ENCODE peak calls at places on chromosomes 5 and 9, in four cellular contexts. One of them, this sample, is unnamed.

GRCh38 chr9:115115924-115116323 is 2.0 kb downstream of the TNC start:
- DNase-seq in K562: no peak
- DNase-seq in H1: no peak
- DNase-seq in IMR-90: peak; percentile 82
- DNase-seq in this sample: peak; percentile 28

GRCh38 chr5:55865831-55866230 is 14.7 kb downstream of the IL31RA start:
- DNase-seq in K562: no peak
- DNase-seq in IMR-90: peak; percentile 49
- DNase-seq in H1: no peak
- DNase-seq in this sample: no peak

GRCh38 chr9:6788175-6789016 is 30.6 kb downstream of the KDM4C start:
- DNase-seq in IMR-90: peak; percentile 58
- DNase-seq in K562: no peak
- DNase-seq in H1: no peak
- DNase-seq in this sample: peak; percentile 68

GRCh38 chr9:17719053-17719452 is 140.2 kb downstream of the SH3GL2 start:
- DNase-seq in H1: no peak
- DNase-seq in K562: no peak
- DNase-seq in IMR-90: no peak
- DNase-seq in this sample: no peak

GRCh38 chr9:99012957-99013512 is 69.3 kb downstream of the COL15A1 start:
- DNase-seq in K562: peak; percentile 51
- DNase-seq in IMR-90: no peak
- DNase-seq in H1: no peak
- DNase-seq in this sample: no peak

GRCh38 chr5:87243161-87243877 is 24.4 kb upstream of the RASA1 start:
- DNase-seq in H1: no peak
- DNase-seq in IMR-90: peak; percentile 88
- DNase-seq in K562: no peak
- DNase-seq in this sample: peak; percentile 57

GRCh38 chr9:124840300-124840833 is 12.9 kb upstream of the WDR38 start:
- DNase-seq in K562: peak; percentile 26
- DNase-seq in IMR-90: no peak
- DNase-seq in H1: peak; percentile 63
- DNase-seq in this sample: peak; percentile 42

GRCh38 chr5:140725799-140726471 is 25.7 kb downstream of the ZMAT2 start:
- DNase-seq in K562: peak; percentile 89
- DNase-seq in IMR-90: peak; percentile 94
- DNase-seq in H1: peak; percentile 71
- DNase-seq in this sample: peak; percentile 90

GRCh38 chr5:54313311-54314270 is 3.2 kb upstream of the ARL15 start:
- DNase-seq in IMR-90: no peak
- DNase-seq in H1: no peak
- DNase-seq in K562: peak; percentile 54
- DNase-seq in this sample: no peak

DNA sequence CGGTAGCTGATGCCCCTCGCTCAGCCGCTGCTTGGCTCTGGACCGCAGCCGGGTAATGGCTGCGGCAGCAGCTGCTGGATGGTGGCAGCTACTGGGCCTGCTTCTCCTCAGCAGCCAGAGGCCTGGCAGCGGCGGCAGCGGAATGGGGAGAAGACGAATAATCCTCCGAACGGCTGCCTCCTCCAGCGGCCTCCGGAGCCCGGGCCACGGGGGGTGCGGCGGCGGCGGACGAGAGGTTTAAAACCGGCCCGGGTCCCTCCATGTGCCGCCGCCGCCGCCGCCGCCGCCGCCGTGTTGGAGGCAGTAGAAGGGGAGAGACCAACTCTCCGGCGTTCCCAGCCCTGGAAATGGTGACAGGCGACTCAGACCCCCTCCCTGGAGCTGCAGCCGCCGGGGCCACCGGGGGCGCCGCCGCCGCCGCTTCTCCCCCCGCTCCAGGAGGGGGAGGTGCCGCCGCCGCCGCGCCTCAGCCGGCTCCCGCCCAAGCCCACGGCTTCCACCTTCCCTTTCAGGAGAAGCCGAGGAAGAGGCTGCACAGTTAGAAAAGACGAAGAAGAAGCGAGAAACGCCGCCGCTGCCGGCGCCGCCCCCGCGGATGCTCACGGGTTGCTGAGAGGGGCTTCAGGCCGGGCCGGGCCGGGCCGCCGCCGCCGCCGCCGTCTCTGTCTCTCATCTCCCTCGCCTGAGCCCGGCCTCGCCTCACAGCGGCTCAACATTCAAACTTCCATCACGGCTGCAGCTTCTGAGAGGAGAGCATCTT is 118.4 kb upstream of the PRSS3 start:
- DNase-seq in H1: peak; percentile 74
- DNase-seq in IMR-90: peak; percentile 13
- DNase-seq in K562: peak; percentile 31
- DNase-seq in this sample: peak; percentile 29
- TF ChIP-seq MAFK in H1: no peak
- TF ChIP-seq MAFK in IMR-90: no peak
- TF ChIP-seq MAFK in K562: no peak
- TF ChIP-seq MAFK in this sample: no peak

GRCh38 chr5:137292461-137293025 is 206.6 kb downstream of the SPOCK1 start:
- DNase-seq in K562: no peak
- DNase-seq in IMR-90: no peak
- DNase-seq in H1: no peak
- DNase-seq in this sample: no peak
- TF ChIP-seq RAD21 in K562: no peak
- TF ChIP-seq RAD21 in IMR-90: no peak
- TF ChIP-seq RAD21 in H1: no peak
- TF ChIP-seq RAD21 in this sample: no peak

GRCh38 chr9:88672874-88673695 is 138.1 kb downstream of the NXNL2 start:
- DNase-seq in H1: no peak
- DNase-seq in K562: no peak
- DNase-seq in IMR-90: no peak
- DNase-seq in this sample: no peak
- TF ChIP-seq MAFK in H1: no peak
- TF ChIP-seq MAFK in K562: no peak
- TF ChIP-seq MAFK in IMR-90: no peak
- TF ChIP-seq MAFK in this sample: no peak

GRCh38 chr9:32783168-32783891 is at the start of gene TMEM215:
- DNase-seq in IMR-90: no peak
- DNase-seq in H1: peak; percentile 85
- DNase-seq in K562: no peak
- DNase-seq in this sample: no peak
- TF ChIP-seq RAD21 in IMR-90: no peak
- TF ChIP-seq RAD21 in H1: no peak
- TF ChIP-seq RAD21 in K562: no peak
- TF ChIP-seq RAD21 in this sample: no peak

GRCh38 chr5:51383494-51384081 is 340 bp downstream of the ISL1 start:
- DNase-seq in H1: no peak
- DNase-seq in IMR-90: no peak
- DNase-seq in K562: no peak
- DNase-seq in this sample: no peak
- TF ChIP-seq MAFK in H1: no peak
- TF ChIP-seq MAFK in IMR-90: no peak
- TF ChIP-seq MAFK in K562: no peak
- TF ChIP-seq MAFK in this sample: no peak

GRCh38 chr5:6583049-6583880 is 49.6 kb downstream of the NSUN2 start:
- DNase-seq in K562: peak; percentile 81
- DNase-seq in IMR-90: no peak
- DNase-seq in H1: peak; percentile 77
- DNase-seq in this sample: peak; percentile 44
- TF ChIP-seq RAD21 in K562: peak; percentile 26
- TF ChIP-seq RAD21 in IMR-90: peak; percentile 15
- TF ChIP-seq RAD21 in H1: no peak
- TF ChIP-seq RAD21 in this sample: no peak

GRCh38 chr9:130541533-130541932 is 37.8 kb upstream of the FUBP3 start:
- DNase-seq in H1: no peak
- DNase-seq in IMR-90: no peak
- DNase-seq in K562: no peak
- DNase-seq in this sample: no peak

GRCh38 chr9:130542038-130542437 is 37.3 kb upstream of the FUBP3 start:
- DNase-seq in IMR-90: no peak
- DNase-seq in H1: no peak
- DNase-seq in K562: no peak
- DNase-seq in this sample: no peak

GRCh38 chr9:130537346-130538050 is 41.9 kb upstream of the FUBP3 start:
- DNase-seq in H1: no peak
- DNase-seq in IMR-90: no peak
- DNase-seq in K562: peak; percentile 87
- DNase-seq in this sample: no peak

GRCh38 chr9:130536594-130537215 is 42.7 kb upstream of the FUBP3 start:
- DNase-seq in IMR-90: no peak
- DNase-seq in K562: peak; percentile 36
- DNase-seq in H1: no peak
- DNase-seq in this sample: no peak

GRCh38 chr9:130539473-130540223 is 39.7 kb upstream of the FUBP3 start:
- DNase-seq in K562: no peak
- DNase-seq in IMR-90: peak; percentile 54
- DNase-seq in H1: no peak
- DNase-seq in this sample: peak; percentile 59
- TF ChIP-seq MAFK in K562: no peak
- TF ChIP-seq MAFK in IMR-90: no peak
- TF ChIP-seq MAFK in H1: no peak
- TF ChIP-seq MAFK in this sample: no peak

DNA sequence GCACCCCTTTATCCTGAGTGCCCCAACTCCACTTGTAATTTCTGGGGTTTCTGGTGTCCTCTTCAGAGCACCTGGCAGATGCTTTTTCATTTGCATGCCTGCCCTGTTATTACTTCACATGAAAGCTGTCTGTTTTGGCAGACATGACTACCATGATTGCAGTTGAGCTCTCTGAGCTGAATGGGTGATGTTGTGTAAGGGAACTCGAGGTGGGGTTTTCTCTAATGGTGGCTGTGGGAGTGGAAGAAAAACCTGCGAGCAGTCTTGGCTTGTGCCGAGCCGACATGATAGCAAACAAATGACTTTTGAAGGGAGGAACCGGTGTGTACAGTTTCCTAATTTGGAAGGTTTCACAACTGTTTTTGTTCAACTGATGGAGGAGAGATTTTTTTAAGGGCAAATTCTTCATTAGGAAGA is 196.2 kb downstream of the AOPEP start:
- DNase-seq in H1: no peak
- DNase-seq in IMR-90: peak; percentile 64
- DNase-seq in K562: no peak
- DNase-seq in this sample: no peak
- TF ChIP-seq RAD21 in H1: no peak
- TF ChIP-seq RAD21 in IMR-90: no peak
- TF ChIP-seq RAD21 in K562: no peak
- TF ChIP-seq RAD21 in this sample: no peak

This sample was measured in A549.